ENCODE peak calls at places on chromosomes 4 and X, in four cellular contexts. K, C, H and S are unnamed samples.

GRCh38 chr4:106255195-106255594 is 60.8 kb downstream of the TBCK start:
- DNase-seq in K (no peak), C (no peak), H (no peak), S (no peak)

GRCh38 chr4:124711469-124712416 is 789 bp downstream of the ANKRD50 start:
- DNase-seq in K (peak; percentile 79), C (peak; percentile 73), H (peak; percentile 73), S (peak; percentile 24)

GRCh38 chrX:70033348-70033747 is 16.4 kb downstream of the AWAT2 start:
- DNase-seq in K (peak; percentile 21), C (peak; percentile 51), H (no peak), S (no peak)

GRCh38 chrX:150352114-150352513 is 11.0 kb upstream of the MAMLD1 start:
- DNase-seq in K (peak; percentile 41), C (no peak), H (no peak), S (no peak)

GRCh38 chrX:1475881-1476280 is 23.2 kb upstream of the ASMTL start:
- DNase-seq in K (no peak), C (no peak), H (no peak), S (no peak)

GRCh38 chrX:155065035-155065734 is 5.8 kb downstream of the CMC4 start:
- DNase-seq in K (peak; percentile 49), C (no peak), H (no peak), S (no peak)

GRCh38 chr4:13541176-13541604 is 3.1 kb downstream of the NKX3-2 start:
- DNase-seq in K (no peak), C (no peak), H (peak; percentile 62), S (no peak)

GRCh38 chrX:27619975-27620374 is 29.8 kb downstream of the DCAF8L2 start:
- DNase-seq in K (peak; percentile 8), C (no peak), H (no peak), S (no peak)

GRCh38 chrX:119692241-119693031 is 532 bp downstream of the SEPTIN6 start:
- DNase-seq in K (peak; percentile 48), C (peak; percentile 27), H (peak; percentile 82), S (no peak)

GRCh38 chrX:82362550-82362949 is 1145.5 kb upstream of the POU3F4 start:
- DNase-seq in K (no peak), C (no peak), H (no peak), S (no peak)

GRCh38 chr4:8148785-8149435 is 9.7 kb downstream of the ABLIM2 start:
- DNase-seq in K (no peak), C (no peak), H (no peak), S (no peak)

GRCh38 chrX:121244511-121244910 is 197.1 kb downstream of the GLUD2 start:
- DNase-seq in K (no peak), C (no peak), H (no peak), S (no peak)

GRCh38 chr4:185004562-185005208 is 13.6 kb upstream of the HELT start:
- DNase-seq in K (no peak), C (peak; percentile 36), H (peak; percentile 73), S (no peak)

GRCh38 chr4:145299380-145300076 is 119.1 kb upstream of the OTUD4 start:
- DNase-seq in K (peak; percentile 75), C (no peak), H (no peak), S (no peak)

GRCh38 chr4:80610199-80610598 is 274.7 kb downstream of the CFAP299 start:
- DNase-seq in K (no peak), C (no peak), H (no peak), S (no peak)

GRCh38 chrX:46553935-46554334 is 8.7 kb upstream of the ZNF674 start:
- DNase-seq in K (no peak), C (no peak), H (no peak), S (no peak)

GRCh38 chr4:182254381-182254780 is 11.2 kb downstream of the TENM3 start:
- DNase-seq in K (no peak), C (no peak), H (no peak), S (no peak)

GRCh38 chr4:182248295-182248694 is 5.1 kb downstream of the TENM3 start:
- DNase-seq in K (no peak), C (no peak), H (no peak), S (no peak)

GRCh38 chr4:182255421-182256190 is 12.4 kb downstream of the TENM3 start:
- DNase-seq in K (no peak), C (no peak), H (no peak), S (no peak)

GRCh38 chr4:182250446-182250845 is 7.2 kb downstream of the TENM3 start:
- DNase-seq in K (no peak), C (no peak), H (no peak), S (no peak)

GRCh38 chr4:182251116-182251515 is 7.9 kb downstream of the TENM3 start:
- DNase-seq in K (no peak), C (no peak), H (no peak), S (no peak)
- TF ChIP-seq CTCF in K (no peak), C (no peak), H (no peak), S (no peak)

DNA sequence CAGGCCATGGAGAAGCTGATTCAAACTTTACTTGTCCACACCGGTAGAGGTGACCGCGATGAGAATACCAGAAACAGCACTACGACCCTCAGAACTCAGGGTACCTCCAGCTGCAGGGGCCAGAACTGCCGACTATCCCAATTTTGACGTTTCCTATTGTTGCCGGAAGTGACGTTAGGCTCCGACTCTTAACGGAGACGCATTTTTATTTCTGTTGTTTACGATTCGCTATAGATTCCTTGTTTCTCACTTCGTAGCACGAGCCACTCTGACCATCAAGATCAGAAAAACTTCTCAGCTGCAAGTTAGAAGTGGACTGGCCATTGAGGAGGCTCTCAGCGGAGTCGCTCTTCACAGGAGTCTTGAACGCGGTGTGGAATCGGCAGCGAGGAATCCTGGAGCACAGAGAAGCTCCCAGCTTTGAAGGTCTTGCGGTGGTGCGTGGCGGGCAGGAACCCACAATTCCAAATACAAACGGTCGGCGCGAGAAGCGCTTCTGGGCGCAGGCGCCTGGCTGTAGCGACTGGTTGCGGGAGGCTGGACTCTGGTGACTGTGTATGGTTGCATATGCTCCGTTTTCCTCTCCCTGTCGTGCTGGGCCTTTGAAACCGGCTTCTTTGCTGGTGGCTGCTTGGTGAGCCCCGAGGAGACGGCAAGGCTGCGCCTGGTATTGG is at the start of the genes CEP44 and FBXO8:
- DNase-seq in K (peak; percentile 78), C (peak; percentile 84), H (peak; percentile 87), S (peak; percentile 60)
- TF ChIP-seq POLR2A in K (peak; percentile 22), C (no peak), H (no peak), S (peak; percentile 38)

DNA sequence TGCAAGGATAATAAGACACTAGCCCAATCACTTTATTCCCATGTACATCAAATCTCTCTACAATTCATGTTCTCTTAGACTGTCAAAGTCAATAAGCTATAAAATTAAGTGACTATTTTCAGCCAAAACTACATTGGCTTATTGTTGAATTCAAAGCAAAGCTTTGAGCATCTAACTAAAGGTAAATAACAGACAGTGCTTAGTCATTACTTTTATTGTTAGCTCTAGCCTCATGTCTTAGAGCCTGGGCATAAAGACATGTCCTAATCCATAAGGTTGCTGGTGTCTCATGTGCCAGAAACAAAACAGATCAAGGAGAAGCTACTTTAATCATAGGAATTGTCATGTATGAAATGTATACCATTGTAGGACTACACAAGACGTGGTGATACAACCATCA is 103.1 kb upstream of the UNC5C start:
- DNase-seq in K (no peak), C (no peak), H (no peak), S (no peak)
- H3K27ac ChIP-seq in K (no peak overlapping the region), C (no peak overlapping the region), H (no peak overlapping the region), S (no peak overlapping the region)

DNA sequence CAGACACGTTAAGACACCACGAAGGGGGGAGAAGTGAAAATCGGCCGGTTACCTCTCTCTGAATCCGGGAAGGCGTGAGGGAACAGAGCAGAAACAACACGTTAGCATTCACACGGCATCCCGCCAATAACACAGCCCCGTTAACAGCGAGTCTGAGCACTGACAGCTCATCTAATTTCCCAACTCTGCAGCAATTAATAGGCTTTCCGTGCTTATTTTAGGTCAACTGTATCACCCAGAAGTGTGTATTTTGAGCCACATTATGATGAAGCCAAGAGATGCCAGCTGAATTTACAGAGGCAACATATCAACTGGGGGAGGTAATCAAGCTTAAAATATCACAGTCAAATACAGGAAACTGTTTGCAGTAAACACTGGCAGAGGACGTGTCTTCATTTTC is 92.6 kb downstream of the NSUN7 start:
- DNase-seq in K (no peak), C (peak; percentile 31), H (peak; percentile 71), S (peak; percentile 22)
- TF ChIP-seq CTCF in K (no peak), C (no peak), H (no peak), S (no peak)

DNA sequence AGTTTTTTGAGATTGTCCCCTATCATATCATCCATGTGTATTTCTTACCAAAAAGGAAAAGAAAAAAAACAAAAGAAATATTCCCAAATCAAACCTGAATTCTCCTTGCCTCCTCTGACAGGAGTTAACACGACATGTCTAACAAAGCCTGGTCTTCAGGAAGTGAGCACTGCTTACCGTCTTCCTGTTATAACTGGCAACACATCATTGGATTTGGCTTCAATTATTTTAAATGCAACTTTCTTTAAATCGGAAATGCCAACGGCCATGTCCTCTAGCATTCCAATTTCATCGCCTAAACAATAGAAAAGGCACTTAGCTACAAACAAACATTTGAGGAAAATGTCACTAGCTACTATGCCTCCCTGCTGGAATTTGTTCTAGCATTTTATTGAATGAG is 485.6 kb downstream of the IL15 start:
- DNase-seq in K (no peak), C (no peak), H (no peak), S (no peak)
- TF ChIP-seq POLR2A in K (no peak), C (no peak), H (no peak), S (no peak)

GRCh38 chr4:182913036-182913435 is 4.2 kb downstream of the DCTD start:
- DNase-seq in K (no peak), C (no peak), H (no peak), S (no peak)
- H3K27ac ChIP-seq in K (no peak overlapping the region), C (no peak overlapping the region), H (no peak overlapping the region), S (no peak overlapping the region)

DNA sequence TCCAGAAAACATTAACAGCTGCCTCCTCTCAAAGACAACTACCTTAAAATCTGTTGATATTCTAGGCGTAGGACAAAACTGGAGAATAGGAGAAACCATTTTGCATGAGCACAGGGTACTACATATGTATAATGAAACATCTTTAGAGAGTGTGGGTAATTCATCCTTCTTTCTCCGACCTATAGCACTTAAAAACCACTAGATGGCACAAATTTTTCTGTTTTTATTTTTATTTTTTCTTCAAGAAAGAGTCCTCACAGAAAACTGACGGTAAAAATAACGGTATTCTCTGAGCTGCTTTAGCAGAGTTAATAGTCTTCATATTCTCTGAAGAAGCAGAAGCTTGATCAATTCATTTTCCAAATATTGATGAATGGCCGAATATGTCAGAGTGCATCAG is 14.6 kb downstream of the SMIM31 start:
- DNase-seq in K (peak; percentile 3), C (no peak), H (no peak), S (no peak)
- TF ChIP-seq CTCF in K (peak; percentile 36), C (no peak), H (no peak), S (no peak)

GRCh38 chrX:40735318-40736169 is at the start of gene MED14:
- DNase-seq in K (peak; percentile 83), C (peak; percentile 90), H (peak; percentile 92), S (peak; percentile 71)
- TF ChIP-seq POLR2A in K (peak; percentile 88), C (no peak), H (peak; percentile 60), S (peak; percentile 82)